ENCODE peak calls at places on chromosomes 6 and 20, in nine cellular contexts. P, G, B, H, V, Q, A, S and W are unnamed samples.

GRCh38 chr6:157764346-157765068 is 58.5 kb upstream of the SNX9 start:
- DNase-seq in Q (peak; percentile 94), A (peak; percentile 15), B (peak; percentile 95), G (peak; percentile 99), V (peak; percentile 71), S (peak; percentile 88), P (peak; percentile 100), H (peak; percentile 85), W (peak; percentile 92)

GRCh38 chr20:24910461-24910860 is 38.6 kb upstream of the CST7 start:
- DNase-seq in V (no peak), Q (no peak), H (no peak), S (no peak), P (no peak), G (no peak), A (no peak), B (no peak), W (no peak)

GRCh38 chr6:42727627-42728026 is 5.2 kb upstream of the PRPH2 start:
- DNase-seq in P (no peak), B (no peak), V (no peak), H (no peak), Q (no peak), A (no peak), S (no peak), G (peak; percentile 38), W (no peak)

GRCh38 chr6:140007525-140007924 is 633.1 kb upstream of the CITED2 start:
- DNase-seq in H (no peak), P (no peak), A (no peak), S (no peak), Q (no peak), V (no peak), G (no peak), B (no peak), W (no peak)

GRCh38 chr6:40743226-40743625 is 156.1 kb upstream of the LRFN2 start:
- DNase-seq in B (no peak), P (no peak), Q (no peak), A (peak; percentile 47), G (no peak), S (no peak), H (no peak), V (no peak), W (no peak)

GRCh38 chr20:54221996-54222890 is 14.4 kb downstream of the PFDN4 start:
- DNase-seq in V (no peak), P (no peak), S (no peak), G (no peak), H (no peak), Q (no peak), B (no peak), A (no peak), W (no peak)

GRCh38 chr20:50427740-50428462 is 82.3 kb upstream of the PTPN1 start:
- DNase-seq in Q (peak; percentile 89), P (no peak), G (peak; percentile 53), A (no peak), V (no peak), H (no peak), S (no peak), B (no peak), W (no peak)

GRCh38 chr20:57124800-57125399 is 141.5 kb downstream of the BMP7 start:
- DNase-seq in H (no peak), B (no peak), P (no peak), V (no peak), G (no peak), A (no peak), Q (no peak), S (no peak), W (no peak)

GRCh38 chr20:35311409-35311808 is 19.2 kb upstream of the FAM83C start:
- DNase-seq in A (no peak), G (no peak), B (no peak), Q (no peak), P (peak; percentile 67), V (peak; percentile 57), S (no peak), H (peak; percentile 81), W (no peak)

GRCh38 chr20:24765316-24766142 is 183.5 kb upstream of the CST7 start:
- DNase-seq in V (no peak), H (no peak), Q (peak; percentile 37), G (no peak), A (no peak), P (no peak), B (no peak), S (peak; percentile 59), W (peak; percentile 64)

GRCh38 chr6:168163096-168163731 is 84.2 kb upstream of the FRMD1 start:
- DNase-seq in A (peak; percentile 34), G (peak; percentile 58), B (no peak), Q (no peak), V (no peak), P (no peak), S (no peak), H (no peak), W (no peak)

GRCh38 chr6:39929733-39930461 is 4.4 kb downstream of the MOCS1 start:
- DNase-seq in P (peak; percentile 56), G (peak; percentile 30), H (no peak), B (no peak), A (no peak), V (no peak), S (peak; percentile 32), Q (no peak), W (no peak)

GRCh38 chr20:38446441-38447209 is 11.5 kb upstream of the SNHG17 start:
- DNase-seq in P (peak; percentile 91), S (peak; percentile 98), H (peak; percentile 99), A (peak; percentile 97), G (peak; percentile 97), B (peak; percentile 91), Q (peak; percentile 94), V (peak; percentile 97), W (peak; percentile 93)

GRCh38 chr6:13303668-13304017 is 24.7 kb downstream of the TBC1D7 start:
- DNase-seq in H (no peak), S (peak; percentile 88), Q (peak; percentile 89), G (peak; percentile 87), P (peak; percentile 58), B (no peak), V (peak; percentile 21), A (no peak), W (peak; percentile 90)

GRCh38 chr6:156798091-156798735 is 21.0 kb downstream of the ARID1B start:
- DNase-seq in V (no peak), B (no peak), Q (no peak), G (no peak), A (no peak), H (no peak), S (no peak), P (no peak), W (no peak)

GRCh38 chr6:83867527-83868161 is 8.2 kb downstream of the CYB5R4 start:
- DNase-seq in A (peak; percentile 41), P (peak; percentile 96), V (no peak), B (peak; percentile 30), Q (peak; percentile 69), S (peak; percentile 85), G (peak; percentile 97), H (peak; percentile 64), W (peak; percentile 78)

GRCh38 chr6:85568411-85568810 is 25.2 kb downstream of the SNX14 start:
- DNase-seq in B (no peak), S (no peak), P (no peak), Q (no peak), A (no peak), H (no peak), G (peak; percentile 29), V (no peak), W (no peak)

GRCh38 chr6:1313364-1313754 is 1.5 kb downstream of the FOXQ1 start:
- DNase-seq in H (peak; percentile 33), V (no peak), B (no peak), G (no peak), S (no peak), A (no peak), Q (no peak), P (no peak), W (no peak)

GRCh38 chr6:127710668-127711067 is 133.7 kb downstream of the C6orf58 start:
- DNase-seq in B (no peak), A (peak; percentile 3), H (no peak), S (no peak), G (no peak), Q (no peak), P (no peak), V (no peak), W (no peak)

GRCh38 chr20:63024573-63025392 is 18.0 kb upstream of the BHLHE23 start:
- DNase-seq in P (no peak), H (no peak), V (no peak), Q (peak; percentile 45), G (no peak), S (peak; percentile 45), B (no peak), A (peak; percentile 35), W (no peak)

GRCh38 chr20:11219192-11219591 is 545.4 kb upstream of the JAG1 start:
- DNase-seq in A (no peak), H (no peak), S (no peak), B (no peak), Q (no peak), G (no peak), V (no peak), P (no peak), W (no peak)

GRCh38 chr20:44747166-44748004 is 1.7 kb downstream of the KCNK15 start:
- DNase-seq in G (peak; percentile 85), A (peak; percentile 88), Q (peak; percentile 90), H (peak; percentile 98), P (peak; percentile 75), S (no peak), V (peak; percentile 60), B (peak; percentile 53), W (no peak)

GRCh38 chr20:58839474-58839874 is 11.2 kb downstream of the GNAS-AS1 start:
- DNase-seq in V (peak; percentile 33), A (peak; percentile 77), P (peak; percentile 28), H (peak; percentile 44), S (peak; percentile 77), B (peak; percentile 37), Q (peak; percentile 54), G (peak; percentile 39), W (no peak)

GRCh38 chr6:43842231-43842794 is 72.3 kb downstream of the VEGFA start:
- DNase-seq in G (peak; percentile 24), A (no peak), H (no peak), V (no peak), Q (no peak), P (peak; percentile 62), B (no peak), S (no peak), W (no peak)

GRCh38 chr6:137265574-137265973 is 46.4 kb upstream of the IFNGR1 start:
- DNase-seq in H (no peak), Q (no peak), G (no peak), B (no peak), P (no peak), V (no peak), S (no peak), A (no peak), W (no peak)

GRCh38 chr6:167720456-167721285 is 106.0 kb upstream of the AFDN start:
- DNase-seq in A (no peak), H (no peak), V (no peak), G (no peak), Q (no peak), S (peak; percentile 54), B (no peak), P (no peak), W (peak; percentile 44)

GRCh38 chr20:45833883-45834796 is 541 bp downstream of the SNX21 start:
- DNase-seq in P (peak; percentile 77), H (peak; percentile 83), Q (peak; percentile 90), A (peak; percentile 85), B (peak; percentile 47), S (peak; percentile 90), V (peak; percentile 52), G (peak; percentile 75), W (peak; percentile 89)

GRCh38 chr6:35810831-35811698 is 5.9 kb downstream of the LHFPL5 start:
- DNase-seq in V (no peak), H (peak; percentile 81), Q (no peak), G (peak; percentile 61), S (no peak), B (no peak), A (no peak), P (peak; percentile 62), W (no peak)